ENCODE peak calls at places on chromosomes 4 and X, in five cellular contexts. One of them, this sample, is unnamed.

GRCh38 chr4:184616633-184617471 is 32.4 kb downstream of the CASP3 start:
- DNase-seq in bronchial epithelial cell: no peak
- DNase-seq in fibroblast of pulmonary artery: no peak
- DNase-seq in A549: no peak
- DNase-seq in colonic mucosa: no peak
- DNase-seq in this sample: no peak

GRCh38 chr4:151940926-151941617 is 180.3 kb upstream of the GATB start:
- DNase-seq in bronchial epithelial cell: peak
- DNase-seq in fibroblast of pulmonary artery: no peak
- DNase-seq in A549: no peak
- DNase-seq in colonic mucosa: no peak
- DNase-seq in this sample: no peak

GRCh38 chr4:15781427-15782095 is 3.4 kb downstream of the CD38 start:
- DNase-seq in A549: no peak
- DNase-seq in colonic mucosa: no peak
- DNase-seq in bronchial epithelial cell: peak
- DNase-seq in fibroblast of pulmonary artery: no peak
- DNase-seq in this sample: peak

GRCh38 chrX:119753639-119754257 is 4.6 kb upstream of the SOWAHD start:
- DNase-seq in fibroblast of pulmonary artery: peak
- DNase-seq in bronchial epithelial cell: peak
- DNase-seq in A549: peak
- DNase-seq in colonic mucosa: peak
- DNase-seq in this sample: peak

GRCh38 chr4:163815776-163816175 is 321.3 kb downstream of the TMA16 start:
- DNase-seq in A549: no peak
- DNase-seq in colonic mucosa: no peak
- DNase-seq in bronchial epithelial cell: no peak
- DNase-seq in fibroblast of pulmonary artery: no peak
- DNase-seq in this sample: no peak

GRCh38 chr4:109671350-109671749 is 31.9 kb downstream of the CASP6 start:
- DNase-seq in colonic mucosa: no peak
- DNase-seq in fibroblast of pulmonary artery: no peak
- DNase-seq in A549: no peak
- DNase-seq in bronchial epithelial cell: no peak
- DNase-seq in this sample: no peak

GRCh38 chr4:176406736-176407135 is 87.0 kb downstream of the SPCS3 start:
- DNase-seq in colonic mucosa: no peak
- DNase-seq in bronchial epithelial cell: no peak
- DNase-seq in fibroblast of pulmonary artery: no peak
- DNase-seq in A549: no peak
- DNase-seq in this sample: peak

GRCh38 chr4:158181906-158182305 is 9.1 kb upstream of the GASK1B start:
- DNase-seq in bronchial epithelial cell: no peak
- DNase-seq in colonic mucosa: no peak
- DNase-seq in fibroblast of pulmonary artery: no peak
- DNase-seq in A549: no peak
- DNase-seq in this sample: no peak

GRCh38 chrX:96685205-96686099 is 810 bp downstream of the DIAPH2 start:
- DNase-seq in A549: peak
- DNase-seq in fibroblast of pulmonary artery: peak
- DNase-seq in bronchial epithelial cell: peak
- DNase-seq in colonic mucosa: peak
- DNase-seq in this sample: peak

GRCh38 chr4:173211838-173212237 is 43.2 kb downstream of the GALNT7 start:
- DNase-seq in A549: peak
- DNase-seq in fibroblast of pulmonary artery: peak
- DNase-seq in colonic mucosa: no peak
- DNase-seq in bronchial epithelial cell: peak
- DNase-seq in this sample: peak

GRCh38 chr4:65510976-65511375 is 159.3 kb downstream of the EPHA5 start:
- DNase-seq in fibroblast of pulmonary artery: peak
- DNase-seq in colonic mucosa: no peak
- DNase-seq in A549: no peak
- DNase-seq in bronchial epithelial cell: peak
- DNase-seq in this sample: peak

GRCh38 chrX:133307637-133308485 is 89.7 kb upstream of the TFDP3 start:
- DNase-seq in A549: no peak
- DNase-seq in colonic mucosa: no peak
- DNase-seq in bronchial epithelial cell: no peak
- DNase-seq in fibroblast of pulmonary artery: no peak
- DNase-seq in this sample: no peak
- H3K4me3 ChIP-seq in A549: no peak
- H3K4me3 ChIP-seq in colonic mucosa: no peak
- H3K4me3 ChIP-seq in bronchial epithelial cell: no peak
- H3K4me3 ChIP-seq in fibroblast of pulmonary artery: no peak
- H3K4me3 ChIP-seq in this sample: no peak

DNA sequence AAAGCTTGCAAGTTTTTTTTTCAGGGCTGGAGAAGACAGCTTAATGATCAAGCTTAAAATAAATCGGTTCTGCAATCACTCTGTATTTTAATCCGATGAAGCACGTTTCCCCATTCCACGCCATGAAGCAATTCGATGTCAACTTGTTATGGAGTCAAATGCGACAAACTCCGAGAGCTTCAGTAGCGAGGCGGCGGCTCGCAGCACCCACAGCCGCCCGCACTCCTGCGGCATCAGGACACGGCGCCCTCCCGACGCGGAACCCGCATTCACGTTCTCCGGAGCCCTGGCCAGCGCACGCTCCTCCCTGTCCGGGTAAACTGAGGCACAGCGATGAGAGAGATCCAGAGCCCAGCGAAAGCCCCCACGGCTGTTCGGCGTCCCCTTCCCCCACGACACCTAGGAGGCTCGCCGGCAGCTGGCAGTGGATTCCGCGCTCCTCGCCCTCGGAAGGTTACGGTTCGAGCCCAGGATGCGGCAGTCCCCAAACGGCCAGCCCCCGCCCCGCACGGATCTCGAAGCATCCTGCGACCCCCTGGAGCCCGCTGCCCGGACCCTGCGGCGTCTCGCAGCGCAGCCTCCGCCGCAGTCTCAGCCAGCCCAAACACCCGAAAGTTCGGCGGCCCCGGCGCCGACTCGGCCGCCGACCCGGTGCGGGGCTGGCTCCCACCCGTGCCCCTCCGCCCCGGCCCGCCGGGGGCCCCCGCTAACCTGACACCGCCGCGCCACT is 507 bp downstream of the MFAP3L start:
- DNase-seq in fibroblast of pulmonary artery: peak
- DNase-seq in bronchial epithelial cell: no peak
- DNase-seq in A549: peak
- DNase-seq in colonic mucosa: peak
- DNase-seq in this sample: peak
- H3K4me3 ChIP-seq in fibroblast of pulmonary artery: peak
- H3K4me3 ChIP-seq in bronchial epithelial cell: peak
- H3K4me3 ChIP-seq in A549: peak
- H3K4me3 ChIP-seq in colonic mucosa: peak
- H3K4me3 ChIP-seq in this sample: peak

GRCh38 chr4:92307156-92307555 is 3.4 kb downstream of the GRID2 start:
- DNase-seq in A549: no peak
- DNase-seq in bronchial epithelial cell: no peak
- DNase-seq in fibroblast of pulmonary artery: no peak
- DNase-seq in colonic mucosa: no peak
- DNase-seq in this sample: no peak

GRCh38 chr4:92305148-92305877 is 1.5 kb downstream of the GRID2 start:
- DNase-seq in fibroblast of pulmonary artery: peak
- DNase-seq in colonic mucosa: no peak
- DNase-seq in A549: peak
- DNase-seq in bronchial epithelial cell: peak
- DNase-seq in this sample: peak

GRCh38 chr4:92307886-92308285 is 4.1 kb downstream of the GRID2 start:
- DNase-seq in A549: no peak
- DNase-seq in fibroblast of pulmonary artery: no peak
- DNase-seq in bronchial epithelial cell: no peak
- DNase-seq in colonic mucosa: no peak
- DNase-seq in this sample: no peak

GRCh38 chr4:92304636-92305035 is 870 bp downstream of the GRID2 start:
- DNase-seq in bronchial epithelial cell: no peak
- DNase-seq in fibroblast of pulmonary artery: peak
- DNase-seq in A549: no peak
- DNase-seq in colonic mucosa: no peak
- DNase-seq in this sample: no peak

DNA sequence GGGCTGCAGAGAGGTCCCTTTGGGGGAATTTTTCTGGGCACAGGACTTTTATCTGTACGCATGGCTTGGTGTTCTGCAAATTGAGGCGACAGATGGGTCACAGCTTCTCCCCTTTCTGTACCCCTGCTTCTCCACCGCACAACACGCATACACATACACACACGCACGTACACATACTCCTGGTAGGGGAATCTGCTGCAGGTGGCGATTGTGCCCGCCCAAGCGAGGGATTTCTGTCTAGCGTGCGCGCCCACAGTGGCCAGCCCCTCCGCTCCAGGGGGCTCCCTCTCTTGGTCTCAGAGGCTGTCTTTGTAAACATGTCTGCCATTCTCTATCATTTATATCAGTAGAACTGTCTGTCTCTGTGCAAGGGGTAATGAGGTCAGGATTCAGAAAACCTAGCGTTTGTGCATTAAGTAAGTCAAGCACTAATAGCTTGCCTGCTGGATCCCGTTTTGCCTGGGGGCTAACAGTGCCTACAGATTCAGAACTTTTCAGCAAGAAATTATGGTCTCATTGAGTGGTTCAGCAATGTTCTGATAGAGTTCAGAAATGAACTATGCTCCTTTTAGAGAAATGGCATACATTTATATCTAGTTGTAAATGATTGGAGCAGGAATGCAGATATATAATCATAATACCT is 2.2 kb downstream of the GRID2 start:
- DNase-seq in colonic mucosa: no peak
- DNase-seq in bronchial epithelial cell: no peak
- DNase-seq in A549: no peak
- DNase-seq in fibroblast of pulmonary artery: no peak
- DNase-seq in this sample: no peak
- H3K4me3 ChIP-seq in colonic mucosa: peak
- H3K4me3 ChIP-seq in bronchial epithelial cell: no peak
- H3K4me3 ChIP-seq in A549: peak
- H3K4me3 ChIP-seq in fibroblast of pulmonary artery: peak
- H3K4me3 ChIP-seq in this sample: no peak

DNA sequence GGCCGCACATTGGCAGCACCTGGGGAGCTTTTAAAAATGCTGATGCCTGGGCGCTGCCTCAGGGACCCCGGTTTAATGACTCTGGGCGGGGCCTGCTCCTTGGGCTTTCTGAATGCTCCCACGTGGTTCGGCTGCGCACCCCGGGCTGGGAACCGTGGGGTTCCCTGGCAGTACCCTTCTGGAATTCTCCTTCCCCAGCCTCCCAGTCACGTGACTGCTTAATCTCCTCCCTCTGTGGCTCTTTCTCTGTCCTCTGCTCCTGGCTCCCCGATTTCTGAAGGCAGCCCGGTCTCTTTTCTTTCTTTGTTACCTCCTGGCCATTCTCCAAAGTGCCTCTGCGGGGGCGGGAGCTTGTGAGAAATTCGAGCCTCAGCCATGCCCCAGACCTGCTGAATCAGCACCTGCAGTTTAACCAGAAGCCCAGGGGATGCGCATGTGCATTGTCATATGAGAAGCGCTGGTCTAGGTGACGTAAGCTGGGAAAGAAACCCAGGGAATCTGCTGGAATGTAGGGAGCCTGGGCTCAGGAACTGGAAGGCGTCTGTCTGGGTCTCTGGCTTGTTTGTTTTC is 16.6 kb downstream of the CLCN4 start:
- DNase-seq in colonic mucosa: peak
- DNase-seq in A549: no peak
- DNase-seq in bronchial epithelial cell: peak
- DNase-seq in fibroblast of pulmonary artery: peak
- DNase-seq in this sample: peak
- H3K4me3 ChIP-seq in colonic mucosa: no peak
- H3K4me3 ChIP-seq in A549: no peak
- H3K4me3 ChIP-seq in bronchial epithelial cell: no peak
- H3K4me3 ChIP-seq in fibroblast of pulmonary artery: no peak
- H3K4me3 ChIP-seq in this sample: peak

This sample was measured in fibroblast of mammary gland.